ENCODE peak calls at places on chromosomes 3 and 15, in four cellular contexts. One of them, this sample, is unnamed.

GRCh38 chr3:192816274-192816853 is 89.0 kb upstream of the FGF12 start:
- DNase-seq in T-cell: no peak
- DNase-seq in CD8-positive, alpha-beta memory T cell: no peak
- DNase-seq in BE2C: no peak
- DNase-seq in this sample: no peak

GRCh38 chr3:65914740-65915366 is 123.9 kb downstream of the MAGI1 start:
- DNase-seq in CD8-positive, alpha-beta memory T cell: no peak
- DNase-seq in T-cell: no peak
- DNase-seq in BE2C: no peak
- DNase-seq in this sample: no peak

GRCh38 chr15:87716422-87716821 is 540.1 kb downstream of the NTRK3 start:
- DNase-seq in CD8-positive, alpha-beta memory T cell: no peak
- DNase-seq in BE2C: no peak
- DNase-seq in T-cell: no peak
- DNase-seq in this sample: no peak

GRCh38 chr3:73432021-73432722 is 192.6 kb downstream of the PDZRN3 start:
- DNase-seq in T-cell: no peak
- DNase-seq in BE2C: peak; percentile 49
- DNase-seq in CD8-positive, alpha-beta memory T cell: no peak
- DNase-seq in this sample: no peak

GRCh38 chr3:141600331-141600730 is 113.5 kb downstream of the RASA2 start:
- DNase-seq in BE2C: no peak
- DNase-seq in T-cell: no peak
- DNase-seq in CD8-positive, alpha-beta memory T cell: no peak
- DNase-seq in this sample: no peak

GRCh38 chr15:73564255-73564654 is 68.9 kb downstream of the NPTN start:
- DNase-seq in CD8-positive, alpha-beta memory T cell: no peak
- DNase-seq in BE2C: no peak
- DNase-seq in T-cell: no peak
- DNase-seq in this sample: no peak

GRCh38 chr3:66066963-66067617 is 28.4 kb upstream of the MAGI1 start:
- DNase-seq in T-cell: no peak
- DNase-seq in BE2C: no peak
- DNase-seq in CD8-positive, alpha-beta memory T cell: no peak
- DNase-seq in this sample: no peak

GRCh38 chr3:115388166-115388565 is 235.1 kb upstream of the GAP43 start:
- DNase-seq in T-cell: no peak
- DNase-seq in BE2C: no peak
- DNase-seq in CD8-positive, alpha-beta memory T cell: no peak
- DNase-seq in this sample: no peak

GRCh38 chr3:78604328-78604727 is 1163.5 kb downstream of the ROBO1 start:
- DNase-seq in T-cell: no peak
- DNase-seq in CD8-positive, alpha-beta memory T cell: no peak
- DNase-seq in BE2C: no peak
- DNase-seq in this sample: no peak

GRCh38 chr15:36370735-36371115 is 208.7 kb upstream of the CDIN1 start:
- DNase-seq in BE2C: no peak
- DNase-seq in T-cell: no peak
- DNase-seq in CD8-positive, alpha-beta memory T cell: no peak
- DNase-seq in this sample: no peak

GRCh38 chr3:49611291-49611690 is 57.0 kb downstream of the BSN start:
- DNase-seq in CD8-positive, alpha-beta memory T cell: no peak
- DNase-seq in T-cell: no peak
- DNase-seq in BE2C: no peak
- DNase-seq in this sample: no peak

GRCh38 chr15:62549345-62549970 is 384.4 kb upstream of the C2CD4B start:
- DNase-seq in CD8-positive, alpha-beta memory T cell: no peak
- DNase-seq in T-cell: no peak
- DNase-seq in BE2C: peak; percentile 66
- DNase-seq in this sample: no peak

GRCh38 chr3:84891851-84892250 is 66.9 kb upstream of the CADM2 start:
- DNase-seq in BE2C: no peak
- DNase-seq in T-cell: no peak
- DNase-seq in CD8-positive, alpha-beta memory T cell: no peak
- DNase-seq in this sample: no peak

GRCh38 chr15:29740692-29741311 is 81.5 kb downstream of the TJP1 start:
- DNase-seq in BE2C: peak; percentile 28
- DNase-seq in CD8-positive, alpha-beta memory T cell: no peak
- DNase-seq in T-cell: no peak
- DNase-seq in this sample: no peak

GRCh38 chr3:111319598-111319997 is 222.4 kb upstream of the CD96 start:
- DNase-seq in CD8-positive, alpha-beta memory T cell: no peak
- DNase-seq in BE2C: no peak
- DNase-seq in T-cell: no peak
- DNase-seq in this sample: no peak

GRCh38 chr3:64627471-64628321 is 60.1 kb downstream of the ADAMTS9 start:
- DNase-seq in BE2C: no peak
- DNase-seq in CD8-positive, alpha-beta memory T cell: no peak
- DNase-seq in T-cell: no peak
- DNase-seq in this sample: no peak

GRCh38 chr3:104437131-104437750 is 929.5 kb upstream of the ALCAM start:
- DNase-seq in BE2C: no peak
- DNase-seq in T-cell: no peak
- DNase-seq in CD8-positive, alpha-beta memory T cell: no peak
- DNase-seq in this sample: no peak

GRCh38 chr3:188358787-188359493 is 205.0 kb downstream of the LPP start:
- DNase-seq in BE2C: no peak
- DNase-seq in T-cell: peak; percentile 7
- DNase-seq in CD8-positive, alpha-beta memory T cell: no peak
- DNase-seq in this sample: no peak

GRCh38 chr3:155560594-155560993 is 184.3 kb downstream of the PLCH1 start:
- DNase-seq in T-cell: no peak
- DNase-seq in CD8-positive, alpha-beta memory T cell: no peak
- DNase-seq in BE2C: no peak
- DNase-seq in this sample: no peak

GRCh38 chr3:150091626-150092025 is 120.9 kb upstream of the PFN2 start:
- DNase-seq in T-cell: no peak
- DNase-seq in CD8-positive, alpha-beta memory T cell: no peak
- DNase-seq in BE2C: no peak
- DNase-seq in this sample: no peak

GRCh38 chr3:188052229-188052965 is 101.6 kb upstream of the LPP start:
- DNase-seq in BE2C: peak; percentile 19
- DNase-seq in CD8-positive, alpha-beta memory T cell: no peak
- DNase-seq in T-cell: no peak
- DNase-seq in this sample: no peak

GRCh38 chr15:88440021-88440420 is 27.2 kb downstream of the MRPL46 start:
- DNase-seq in BE2C: no peak
- DNase-seq in T-cell: no peak
- DNase-seq in CD8-positive, alpha-beta memory T cell: no peak
- DNase-seq in this sample: no peak

GRCh38 chr15:64426845-64427465 is 33.4 kb upstream of the ZNF609 start:
- DNase-seq in BE2C: no peak
- DNase-seq in CD8-positive, alpha-beta memory T cell: no peak
- DNase-seq in T-cell: no peak
- DNase-seq in this sample: no peak

GRCh38 chr3:150286390-150287147 is 121.5 kb upstream of the TSC22D2 start:
- DNase-seq in CD8-positive, alpha-beta memory T cell: no peak
- DNase-seq in BE2C: no peak
- DNase-seq in T-cell: no peak
- DNase-seq in this sample: no peak

GRCh38 chr3:33104803-33105202 is 7.9 kb upstream of the GLB1 start:
- DNase-seq in BE2C: no peak
- DNase-seq in CD8-positive, alpha-beta memory T cell: no peak
- DNase-seq in T-cell: no peak
- DNase-seq in this sample: no peak

GRCh38 chr15:38941399-38941953 is 376.9 kb upstream of the RASGRP1 start:
- DNase-seq in T-cell: no peak
- DNase-seq in BE2C: peak; percentile 43
- DNase-seq in CD8-positive, alpha-beta memory T cell: no peak
- DNase-seq in this sample: no peak

GRCh38 chr3:153087595-153088566 is 74.1 kb upstream of the RAP2B start:
- DNase-seq in BE2C: no peak
- DNase-seq in T-cell: no peak
- DNase-seq in CD8-positive, alpha-beta memory T cell: no peak
- DNase-seq in this sample: no peak